ENCODE peak calls at places on chromosome 16, in seven cellular contexts. One of them, this sample, is unnamed.

GRCh38 chr16:64362193-64362592 is 759.7 kb downstream of the CDH11 start:
- DNase-seq in Caki2: peak
- DNase-seq in psoas muscle: no peak
- DNase-seq in mammary epithelial cell: peak
- DNase-seq in nephron progenitor cell: no peak
- DNase-seq in AG08396: no peak
- DNase-seq in colonic mucosa: no peak
- DNase-seq in this sample: peak

GRCh38 chr16:69397821-69398521 is 12.2 kb upstream of the TERF2 start:
- DNase-seq in Caki2: peak
- DNase-seq in psoas muscle: no peak
- DNase-seq in mammary epithelial cell: peak
- DNase-seq in nephron progenitor cell: peak
- DNase-seq in AG08396: peak
- DNase-seq in colonic mucosa: peak
- DNase-seq in this sample: peak

GRCh38 chr16:28990375-28991040 is 5.7 kb downstream of the LAT start:
- DNase-seq in Caki2: no peak
- DNase-seq in psoas muscle: no peak
- DNase-seq in mammary epithelial cell: no peak
- DNase-seq in nephron progenitor cell: no peak
- DNase-seq in AG08396: no peak
- DNase-seq in colonic mucosa: no peak
- DNase-seq in this sample: no peak

GRCh38 chr16:19700319-19700781 is 17.7 kb downstream of the KNOP1 start:
- DNase-seq in Caki2: peak
- DNase-seq in psoas muscle: no peak
- DNase-seq in mammary epithelial cell: no peak
- DNase-seq in nephron progenitor cell: no peak
- DNase-seq in AG08396: peak
- DNase-seq in colonic mucosa: peak
- DNase-seq in this sample: peak

GRCh38 chr16:77332792-77333191 is 102.0 kb downstream of the ADAMTS18 start:
- DNase-seq in Caki2: no peak
- DNase-seq in psoas muscle: no peak
- DNase-seq in mammary epithelial cell: no peak
- DNase-seq in nephron progenitor cell: no peak
- DNase-seq in AG08396: no peak
- DNase-seq in colonic mucosa: no peak
- DNase-seq in this sample: no peak

GRCh38 chr16:84088695-84089395 is 27.9 kb downstream of the MBTPS1 start:
- DNase-seq in Caki2: no peak
- DNase-seq in psoas muscle: no peak
- DNase-seq in mammary epithelial cell: no peak
- DNase-seq in nephron progenitor cell: no peak
- DNase-seq in AG08396: no peak
- DNase-seq in colonic mucosa: peak
- DNase-seq in this sample: no peak

GRCh38 chr16:64892843-64893242 is 229.0 kb downstream of the CDH11 start:
- DNase-seq in Caki2: peak
- DNase-seq in psoas muscle: no peak
- DNase-seq in mammary epithelial cell: no peak
- DNase-seq in nephron progenitor cell: no peak
- DNase-seq in AG08396: peak
- DNase-seq in colonic mucosa: no peak
- DNase-seq in this sample: peak

GRCh38 chr16:87951550-87952538 is 610 bp downstream of the BANP start:
- DNase-seq in Caki2: peak
- DNase-seq in psoas muscle: peak
- DNase-seq in mammary epithelial cell: no peak
- DNase-seq in nephron progenitor cell: peak
- DNase-seq in AG08396: no peak
- DNase-seq in colonic mucosa: peak
- DNase-seq in this sample: no peak

GRCh38 chr16:70430667-70431536 is 8.0 kb downstream of the ST3GAL2 start:
- DNase-seq in Caki2: no peak
- DNase-seq in psoas muscle: no peak
- DNase-seq in mammary epithelial cell: no peak
- DNase-seq in nephron progenitor cell: peak
- DNase-seq in AG08396: no peak
- DNase-seq in colonic mucosa: no peak
- DNase-seq in this sample: no peak

GRCh38 chr16:66924527-66925321 is 611 bp downstream of the RRAD start:
- DNase-seq in Caki2: peak
- DNase-seq in psoas muscle: peak
- DNase-seq in mammary epithelial cell: no peak
- DNase-seq in nephron progenitor cell: peak
- DNase-seq in AG08396: peak
- DNase-seq in colonic mucosa: peak
- DNase-seq in this sample: peak

GRCh38 chr16:83054302-83054701 is 427.5 kb downstream of the CDH13 start:
- DNase-seq in Caki2: no peak
- DNase-seq in psoas muscle: no peak
- DNase-seq in mammary epithelial cell: peak
- DNase-seq in nephron progenitor cell: no peak
- DNase-seq in AG08396: no peak
- DNase-seq in colonic mucosa: no peak
- DNase-seq in this sample: no peak

GRCh38 chr16:19878760-19879159 is 5.9 kb downstream of the GPRC5B start:
- DNase-seq in Caki2: no peak
- DNase-seq in psoas muscle: no peak
- DNase-seq in mammary epithelial cell: no peak
- DNase-seq in nephron progenitor cell: no peak
- DNase-seq in AG08396: no peak
- DNase-seq in colonic mucosa: no peak
- DNase-seq in this sample: no peak

GRCh38 chr16:83733301-83733700 is 74.5 kb upstream of the HSBP1 start:
- DNase-seq in Caki2: no peak
- DNase-seq in psoas muscle: no peak
- DNase-seq in mammary epithelial cell: no peak
- DNase-seq in nephron progenitor cell: no peak
- DNase-seq in AG08396: no peak
- DNase-seq in colonic mucosa: no peak
- DNase-seq in this sample: no peak

GRCh38 chr16:49148410-49148809 is 133.2 kb downstream of the CBLN1 start:
- DNase-seq in Caki2: no peak
- DNase-seq in psoas muscle: no peak
- DNase-seq in mammary epithelial cell: no peak
- DNase-seq in nephron progenitor cell: no peak
- DNase-seq in AG08396: no peak
- DNase-seq in colonic mucosa: no peak
- DNase-seq in this sample: no peak

GRCh38 chr16:3158014-3158497 is 23.2 kb downstream of the ZNF213 start:
- DNase-seq in Caki2: peak
- DNase-seq in psoas muscle: peak
- DNase-seq in mammary epithelial cell: peak
- DNase-seq in nephron progenitor cell: no peak
- DNase-seq in AG08396: no peak
- DNase-seq in colonic mucosa: peak
- DNase-seq in this sample: no peak

GRCh38 chr16:30095166-30096078 is 591 bp downstream of the YPEL3 start:
- DNase-seq in Caki2: no peak
- DNase-seq in psoas muscle: no peak
- DNase-seq in mammary epithelial cell: no peak
- DNase-seq in nephron progenitor cell: no peak
- DNase-seq in AG08396: peak
- DNase-seq in colonic mucosa: peak
- DNase-seq in this sample: no peak

GRCh38 chr16:17555176-17555575 is 84.4 kb upstream of the XYLT1 start:
- DNase-seq in Caki2: peak
- DNase-seq in psoas muscle: no peak
- DNase-seq in mammary epithelial cell: peak
- DNase-seq in nephron progenitor cell: no peak
- DNase-seq in AG08396: peak
- DNase-seq in colonic mucosa: no peak
- DNase-seq in this sample: peak

GRCh38 chr16:48704710-48705109 is 94.7 kb upstream of the N4BP1 start:
- DNase-seq in Caki2: no peak
- DNase-seq in psoas muscle: no peak
- DNase-seq in mammary epithelial cell: no peak
- DNase-seq in nephron progenitor cell: no peak
- DNase-seq in AG08396: no peak
- DNase-seq in colonic mucosa: no peak
- DNase-seq in this sample: no peak

GRCh38 chr16:53098526-53099317 is 43.9 kb downstream of the CHD9 start:
- DNase-seq in Caki2: peak
- DNase-seq in psoas muscle: peak
- DNase-seq in mammary epithelial cell: peak
- DNase-seq in nephron progenitor cell: peak
- DNase-seq in AG08396: peak
- DNase-seq in colonic mucosa: peak
- DNase-seq in this sample: peak

GRCh38 chr16:73385701-73386100 is 337.8 kb upstream of the ZFHX3 start:
- DNase-seq in Caki2: no peak
- DNase-seq in psoas muscle: no peak
- DNase-seq in mammary epithelial cell: no peak
- DNase-seq in nephron progenitor cell: no peak
- DNase-seq in AG08396: no peak
- DNase-seq in colonic mucosa: no peak
- DNase-seq in this sample: no peak

GRCh38 chr16:27369806-27370205 is 32.2 kb upstream of the IL21R start:
- DNase-seq in Caki2: no peak
- DNase-seq in psoas muscle: no peak
- DNase-seq in mammary epithelial cell: no peak
- DNase-seq in nephron progenitor cell: no peak
- DNase-seq in AG08396: peak
- DNase-seq in colonic mucosa: no peak
- DNase-seq in this sample: peak

GRCh38 chr16:56688762-56689161 is 6.5 kb downstream of the MT1X start:
- DNase-seq in Caki2: no peak
- DNase-seq in psoas muscle: no peak
- DNase-seq in mammary epithelial cell: no peak
- DNase-seq in nephron progenitor cell: no peak
- DNase-seq in AG08396: no peak
- DNase-seq in colonic mucosa: no peak
- DNase-seq in this sample: no peak

GRCh38 chr16:76780556-76780955 is 410.4 kb upstream of the MON1B start:
- DNase-seq in Caki2: no peak
- DNase-seq in psoas muscle: no peak
- DNase-seq in mammary epithelial cell: peak
- DNase-seq in nephron progenitor cell: no peak
- DNase-seq in AG08396: no peak
- DNase-seq in colonic mucosa: no peak
- DNase-seq in this sample: no peak

GRCh38 chr16:28213396-28213795 is 1.6 kb upstream of the XPO6 start:
- DNase-seq in Caki2: no peak
- DNase-seq in psoas muscle: no peak
- DNase-seq in mammary epithelial cell: no peak
- DNase-seq in nephron progenitor cell: no peak
- DNase-seq in AG08396: no peak
- DNase-seq in colonic mucosa: no peak
- DNase-seq in this sample: no peak

GRCh38 chr16:47984669-47985068 is 171.1 kb downstream of the ABCC12 start:
- DNase-seq in Caki2: no peak
- DNase-seq in psoas muscle: no peak
- DNase-seq in mammary epithelial cell: no peak
- DNase-seq in nephron progenitor cell: no peak
- DNase-seq in AG08396: no peak
- DNase-seq in colonic mucosa: no peak
- DNase-seq in this sample: no peak

GRCh38 chr16:3945751-3946603 is 65.5 kb upstream of the CREBBP start:
- DNase-seq in Caki2: peak
- DNase-seq in psoas muscle: no peak
- DNase-seq in mammary epithelial cell: peak
- DNase-seq in nephron progenitor cell: no peak
- DNase-seq in AG08396: peak
- DNase-seq in colonic mucosa: no peak
- DNase-seq in this sample: peak

GRCh38 chr16:53053967-53054669 is 673 bp upstream of the CHD9 start:
- DNase-seq in Caki2: no peak
- DNase-seq in psoas muscle: peak
- DNase-seq in mammary epithelial cell: no peak
- DNase-seq in nephron progenitor cell: no peak
- DNase-seq in AG08396: peak
- DNase-seq in colonic mucosa: peak
- DNase-seq in this sample: peak

GRCh38 chr16:73057369-73058210 is 9.7 kb upstream of the ZFHX3 start:
- DNase-seq in Caki2: peak
- DNase-seq in psoas muscle: peak
- DNase-seq in mammary epithelial cell: peak
- DNase-seq in nephron progenitor cell: peak
- DNase-seq in AG08396: no peak
- DNase-seq in colonic mucosa: no peak
- DNase-seq in this sample: peak

GRCh38 chr16:73713301-73713700 is 583.3 kb upstream of the PSMD7 start:
- DNase-seq in Caki2: no peak
- DNase-seq in psoas muscle: no peak
- DNase-seq in mammary epithelial cell: no peak
- DNase-seq in nephron progenitor cell: no peak
- DNase-seq in AG08396: no peak
- DNase-seq in colonic mucosa: no peak
- DNase-seq in this sample: no peak

GRCh38 chr16:53865492-53865863 is 161.5 kb downstream of the FTO start:
- DNase-seq in Caki2: peak
- DNase-seq in psoas muscle: no peak
- DNase-seq in mammary epithelial cell: peak
- DNase-seq in nephron progenitor cell: no peak
- DNase-seq in AG08396: no peak
- DNase-seq in colonic mucosa: no peak
- DNase-seq in this sample: peak

GRCh38 chr16:15640966-15641365 is 2.0 kb downstream of the MARF1 start:
- DNase-seq in Caki2: no peak
- DNase-seq in psoas muscle: no peak
- DNase-seq in mammary epithelial cell: no peak
- DNase-seq in nephron progenitor cell: no peak
- DNase-seq in AG08396: no peak
- DNase-seq in colonic mucosa: no peak
- DNase-seq in this sample: no peak

GRCh38 chr16:12225816-12226480 is 249.4 kb downstream of the SNX29 start:
- DNase-seq in Caki2: no peak
- DNase-seq in psoas muscle: no peak
- DNase-seq in mammary epithelial cell: peak
- DNase-seq in nephron progenitor cell: no peak
- DNase-seq in AG08396: no peak
- DNase-seq in colonic mucosa: no peak
- DNase-seq in this sample: peak

GRCh38 chr16:66001432-66001831 is 365.1 kb upstream of the CDH5 start:
- DNase-seq in Caki2: no peak
- DNase-seq in psoas muscle: no peak
- DNase-seq in mammary epithelial cell: no peak
- DNase-seq in nephron progenitor cell: no peak
- DNase-seq in AG08396: no peak
- DNase-seq in colonic mucosa: no peak
- DNase-seq in this sample: no peak

GRCh38 chr16:68752602-68753001 is 15.5 kb downstream of the CDH1 start:
- DNase-seq in Caki2: no peak
- DNase-seq in psoas muscle: no peak
- DNase-seq in mammary epithelial cell: no peak
- DNase-seq in nephron progenitor cell: no peak
- DNase-seq in AG08396: no peak
- DNase-seq in colonic mucosa: peak
- DNase-seq in this sample: no peak

This sample was measured in GM03348.